ENCODE peak calls at places on chromosomes 2 and 18, in ten cellular contexts. D, V, O, G, R, A, X, F, L and I are unnamed samples.

GRCh38 chr2:5981241-5982055 is 289.3 kb downstream of the SOX11 start:
- DNase-seq in F (peak), G (no peak), O (no peak), R (peak), D (no peak), L (no peak), X (no peak), A (peak), V (peak), I (peak)

GRCh38 chr18:37254256-37254880 is 311.2 kb downstream of the CELF4 start:
- DNase-seq in G (no peak), D (no peak), X (no peak), L (no peak), R (no peak), A (no peak), V (peak), O (no peak), F (no peak), I (no peak)

GRCh38 chr2:190804182-190804795 is 76.3 kb upstream of the GLS start:
- DNase-seq in G (no peak), D (no peak), V (no peak), R (no peak), F (peak), L (no peak), X (no peak), A (no peak), O (peak), I (no peak)

GRCh38 chr2:120596990-120597594 is 138.6 kb upstream of the GLI2 start:
- DNase-seq in D (no peak), X (no peak), L (no peak), A (no peak), G (no peak), R (no peak), F (no peak), V (peak), O (no peak), I (no peak)

GRCh38 chr2:67985586-67985985 is 77.2 kb downstream of the C1D start:
- DNase-seq in D (no peak), O (no peak), R (no peak), L (no peak), X (no peak), V (no peak), F (no peak), A (no peak), G (no peak), I (no peak)

GRCh38 chr2:202172439-202173191 is 65.8 kb downstream of the SUMO1 start:
- DNase-seq in F (no peak), G (no peak), O (peak), V (no peak), L (no peak), D (no peak), R (no peak), X (no peak), A (no peak), I (no peak)

GRCh38 chr2:9638532-9638931 is 7.7 kb upstream of the YWHAQ start:
- DNase-seq in L (no peak), D (no peak), X (no peak), R (no peak), F (no peak), A (no peak), G (no peak), V (no peak), O (peak), I (no peak)

GRCh38 chr2:220619525-220620267 is 952.4 kb downstream of the EPHA4 start:
- DNase-seq in F (no peak), G (no peak), V (no peak), A (no peak), O (peak), R (no peak), D (no peak), X (no peak), L (no peak), I (peak)

GRCh38 chr2:192591617-192592016 is 396.9 kb upstream of the TMEFF2 start:
- DNase-seq in R (no peak), F (no peak), G (no peak), O (no peak), D (no peak), V (no peak), X (no peak), L (no peak), A (no peak), I (no peak)

GRCh38 chr2:147294825-147295392 is 549.9 kb upstream of the ACVR2A start:
- DNase-seq in O (peak), D (no peak), R (no peak), G (no peak), A (no peak), F (no peak), X (no peak), V (no peak), L (no peak), I (no peak)

GRCh38 chr2:14905571-14905970 is 273.1 kb downstream of the LRATD1 start:
- DNase-seq in O (no peak), R (no peak), V (no peak), X (no peak), D (no peak), L (no peak), A (no peak), G (no peak), F (no peak), I (no peak)

GRCh38 chr2:84654414-84654813 is 138.1 kb downstream of the DNAH6 start:
- DNase-seq in D (no peak), L (no peak), V (no peak), O (no peak), F (no peak), A (no peak), X (no peak), G (no peak), R (no peak), I (no peak)